ENCODE peak calls at places on chromosomes 5 and 9, in nine cellular contexts. K is CD4-positive, alpha-beta memory T cell; S is stomach; P is left ventricle myocardium inferior; G is adrenal gland; E is breast epithelium; U is AG09309; D is pancreas; R is GM23338. I is an unnamed sample.

GRCh38 chr9:106920701-106921283 is 57.8 kb downstream of the ZNF462 start:
- DNase-seq in K (no peak), S (peak), P (no peak), G (no peak), E (no peak), U (no peak), D (no peak), R (no peak), I (peak)

GRCh38 chr5:61599370-61600140 is 267.5 kb downstream of the ZSWIM6 start:
- DNase-seq in K (no peak), S (no peak), P (no peak), G (no peak), E (no peak), U (no peak), D (peak), R (no peak), I (peak)

GRCh38 chr9:76900884-76901440 is 5.0 kb downstream of the PRUNE2 start:
- DNase-seq in K (no peak), S (no peak), P (no peak), G (no peak), E (no peak), U (no peak), D (no peak), R (no peak), I (no peak)

GRCh38 chr5:172958268-172959046 is 767 bp upstream of the RPL26L1 start:
- DNase-seq in K (peak), S (peak), P (peak), G (peak), E (no peak), U (no peak), D (peak), R (peak), I (peak)

GRCh38 chr5:132225165-132226032 is 2.3 kb downstream of the P4HA2 start:
- DNase-seq in K (peak), S (peak), P (peak), G (peak), E (peak), U (peak), D (peak), R (no peak), I (peak)

GRCh38 chr5:75009559-75010230 is 42.7 kb downstream of the GCNT4 start:
- DNase-seq in K (no peak), S (no peak), P (no peak), G (no peak), E (no peak), U (no peak), D (no peak), R (no peak), I (no peak)

GRCh38 chr5:85441138-85441537 is 1056.5 kb upstream of the EDIL3 start:
- DNase-seq in K (no peak), S (no peak), P (no peak), G (no peak), E (no peak), U (no peak), D (no peak), R (no peak), I (no peak)

GRCh38 chr5:133985540-133986180 is 17.2 kb upstream of the C5orf15 start:
- DNase-seq in K (no peak), S (no peak), P (no peak), G (no peak), E (no peak), U (no peak), D (no peak), R (no peak), I (no peak)

GRCh38 chr5:54669285-54669684 is 151.7 kb downstream of the SNX18 start:
- DNase-seq in K (no peak), S (no peak), P (no peak), G (no peak), E (no peak), U (no peak), D (no peak), R (no peak), I (no peak)

GRCh38 chr9:38066907-38067610 is 2.0 kb downstream of the SHB start:
- DNase-seq in K (no peak), S (peak), P (peak), G (peak), E (peak), U (no peak), D (peak), R (peak), I (peak)

GRCh38 chr5:149694007-149694406 is 36.1 kb upstream of the PPARGC1B start:
- DNase-seq in K (no peak), S (no peak), P (peak), G (peak), E (no peak), U (no peak), D (no peak), R (no peak), I (peak)

GRCh38 chr5:45696206-45696836 is at the start of gene HCN1:
- DNase-seq in K (no peak), S (peak), P (peak), G (peak), E (peak), U (peak), D (peak), R (peak), I (peak)

GRCh38 chr5:4553968-4554367 is 586.2 kb upstream of the ADAMTS16 start:
- DNase-seq in K (no peak), S (no peak), P (no peak), G (no peak), E (no peak), U (no peak), D (no peak), R (peak), I (no peak)

GRCh38 chr5:14901462-14902051 is 30.0 kb upstream of the ANKH start:
- DNase-seq in K (no peak), S (no peak), P (peak), G (peak), E (no peak), U (peak), D (no peak), R (no peak), I (no peak)

GRCh38 chr5:172795401-172795977 is 24.5 kb upstream of the DUSP1 start:
- DNase-seq in K (no peak), S (peak), P (peak), G (peak), E (peak), U (peak), D (peak), R (peak), I (peak)

GRCh38 chr9:105647595-105648349 is 14.5 kb upstream of the TAL2 start:
- DNase-seq in K (no peak), S (no peak), P (no peak), G (no peak), E (no peak), U (no peak), D (no peak), R (peak), I (peak)

GRCh38 chr9:112914524-112914923 is 23.8 kb upstream of the SLC46A2 start:
- DNase-seq in K (no peak), S (no peak), P (no peak), G (no peak), E (no peak), U (no peak), D (no peak), R (no peak), I (no peak)

GRCh38 chr5:59586811-59587340 is 306.6 kb downstream of the PDE4D start:
- DNase-seq in K (no peak), S (no peak), P (no peak), G (no peak), E (no peak), U (no peak), D (no peak), R (no peak), I (no peak)

GRCh38 chr5:34791761-34792244 is 47.2 kb upstream of the TTC23L start:
- DNase-seq in K (no peak), S (no peak), P (no peak), G (peak), E (no peak), U (no peak), D (no peak), R (no peak), I (no peak)

GRCh38 chr5:3715048-3715447 is 119.4 kb downstream of the IRX1 start:
- DNase-seq in K (no peak), S (no peak), P (peak), G (no peak), E (no peak), U (no peak), D (no peak), R (peak), I (no peak)

GRCh38 chr9:98192503-98193335 is at the start of gene CORO2A:
- DNase-seq in K (peak), S (peak), P (peak), G (peak), E (no peak), U (no peak), D (peak), R (peak), I (peak)

GRCh38 chr9:25025686-25026085 is 480.0 kb upstream of the IZUMO3 start:
- DNase-seq in K (no peak), S (no peak), P (no peak), G (no peak), E (no peak), U (no peak), D (no peak), R (no peak), I (no peak)

GRCh38 chr9:93173365-93174150 is 10.4 kb upstream of the WNK2 start:
- DNase-seq in K (no peak), S (no peak), P (no peak), G (no peak), E (no peak), U (no peak), D (no peak), R (no peak), I (no peak)

GRCh38 chr5:38121420-38121819 is 136.9 kb upstream of the EGFLAM start:
- DNase-seq in K (no peak), S (no peak), P (no peak), G (no peak), E (no peak), U (no peak), D (no peak), R (no peak), I (no peak)

GRCh38 chr5:54673523-54674225 is 156.1 kb downstream of the SNX18 start:
- DNase-seq in K (peak), S (peak), P (peak), G (peak), E (no peak), U (no peak), D (no peak), R (no peak), I (no peak)

GRCh38 chr5:124372457-124372856 is 374.0 kb downstream of the ZNF608 start:
- DNase-seq in K (no peak), S (no peak), P (no peak), G (no peak), E (no peak), U (no peak), D (no peak), R (no peak), I (no peak)

GRCh38 chr5:154899107-154899816 is 38.7 kb downstream of the GEMIN5 start:
- DNase-seq in K (no peak), S (no peak), P (no peak), G (no peak), E (no peak), U (no peak), D (no peak), R (no peak), I (no peak)

GRCh38 chr5:78662323-78662722 is 13.8 kb upstream of the LHFPL2 start:
- DNase-seq in K (no peak), S (no peak), P (no peak), G (no peak), E (no peak), U (no peak), D (no peak), R (no peak), I (no peak)

GRCh38 chr5:91345466-91345865 is 37.7 kb downstream of the ARRDC3 start:
- DNase-seq in K (no peak), S (no peak), P (no peak), G (no peak), E (no peak), U (no peak), D (no peak), R (no peak), I (no peak)

GRCh38 chr9:80157561-80157983 is 585.8 kb downstream of the TLE4 start:
- DNase-seq in K (no peak), S (no peak), P (no peak), G (no peak), E (no peak), U (peak), D (no peak), R (no peak), I (no peak)

GRCh38 chr5:73160239-73160671 is 12.7 kb upstream of the TMEM174 start:
- DNase-seq in K (peak), S (no peak), P (no peak), G (no peak), E (no peak), U (no peak), D (no peak), R (no peak), I (no peak)

GRCh38 chr9:84317563-84317962 is 23.0 kb downstream of the SLC28A3 start:
- DNase-seq in K (no peak), S (no peak), P (no peak), G (no peak), E (no peak), U (no peak), D (no peak), R (peak), I (no peak)

GRCh38 chr9:84310903-84311302 is 29.7 kb downstream of the SLC28A3 start:
- DNase-seq in K (no peak), S (no peak), P (no peak), G (no peak), E (no peak), U (no peak), D (no peak), R (no peak), I (no peak)

GRCh38 chr9:84314306-84314705 is 26.3 kb downstream of the SLC28A3 start:
- DNase-seq in K (no peak), S (no peak), P (no peak), G (no peak), E (no peak), U (no peak), D (no peak), R (no peak), I (no peak)

GRCh38 chr9:84315278-84315877 is 25.2 kb downstream of the SLC28A3 start:
- DNase-seq in K (peak), S (peak), P (peak), G (peak), E (no peak), U (no peak), D (peak), R (peak), I (peak)
- H3K4me3 ChIP-seq in K (no peak), S (no peak), P (peak), G (no peak), E (no peak), U (no peak), D (no peak), R (no peak), I (no peak)

GRCh38 chr5:140713562-140714094 is 13.4 kb downstream of the ZMAT2 start:
- DNase-seq in K (no peak), S (no peak), P (no peak), G (no peak), E (no peak), U (no peak), D (no peak), R (no peak), I (no peak)

GRCh38 chr5:140718266-140718592 is 18.0 kb downstream of the ZMAT2 start:
- DNase-seq in K (no peak), S (no peak), P (no peak), G (no peak), E (no peak), U (no peak), D (no peak), R (no peak), I (no peak)
- H3K4me3 ChIP-seq in K (no peak), S (peak), P (no peak), G (peak), E (no peak), U (peak), D (peak), R (no peak), I (peak)

GRCh38 chr5:156922207-156922792 is 40.7 kb downstream of the TIMD4 start:
- DNase-seq in K (no peak), S (no peak), P (no peak), G (no peak), E (no peak), U (no peak), D (no peak), R (no peak), I (no peak)
- H3K4me3 ChIP-seq in K (no peak), S (no peak), P (no peak), G (no peak), E (no peak), U (no peak), D (no peak), R (no peak), I (no peak)

DNA sequence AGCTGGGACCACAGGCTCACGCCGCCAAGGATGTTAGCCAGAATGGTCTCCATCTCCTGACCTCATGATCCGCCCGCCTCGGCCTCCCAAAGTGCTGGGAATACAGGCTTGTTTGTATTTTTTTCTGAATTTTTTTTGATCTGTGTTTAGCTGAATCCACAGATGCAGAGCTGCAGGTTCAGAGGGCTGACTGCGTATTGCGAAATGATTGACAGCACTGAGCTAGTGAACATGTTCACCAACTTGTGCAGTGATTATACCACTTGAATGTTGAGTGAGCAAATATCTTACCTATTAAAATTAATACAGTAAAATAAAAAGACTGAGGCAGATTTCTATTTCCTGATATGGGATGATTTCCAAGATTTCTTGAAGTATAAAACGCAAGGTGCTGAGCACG is 123.1 kb upstream of the PHYKPL start:
- DNase-seq in K (no peak), S (no peak), P (no peak), G (no peak), E (no peak), U (no peak), D (no peak), R (no peak), I (peak)
- H3K4me3 ChIP-seq in K (no peak), S (no peak), P (no peak), G (no peak), E (no peak), U (no peak), D (no peak), R (no peak), I (no peak)

DNA sequence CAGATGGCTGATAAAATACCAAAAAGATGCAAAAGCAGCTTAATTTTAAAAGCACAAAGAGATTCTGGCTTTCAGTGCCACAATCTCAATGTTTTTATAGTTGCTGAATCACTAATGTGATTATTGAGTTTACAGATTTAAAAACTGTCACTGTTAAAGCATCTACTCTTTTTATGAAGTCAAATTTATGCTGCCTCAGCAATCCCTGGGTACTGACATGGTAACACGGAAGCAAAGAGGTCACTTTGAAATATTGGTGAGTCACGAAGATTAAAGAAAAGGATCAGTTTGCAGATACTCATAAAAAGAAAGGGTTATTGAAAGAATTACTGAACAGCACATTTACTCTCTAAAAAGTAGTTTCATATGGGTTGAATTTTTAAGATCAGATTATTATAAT is 39.7 kb upstream of the HMGCS1 start:
- DNase-seq in K (no peak), S (no peak), P (no peak), G (no peak), E (no peak), U (no peak), D (no peak), R (no peak), I (no peak)
- H3K4me3 ChIP-seq in K (no peak), S (no peak), P (no peak), G (no peak), E (no peak), U (no peak), D (no peak), R (no peak), I (no peak)

GRCh38 chr5:1212881-1213280 is 11.5 kb downstream of the SLC6A19 start:
- DNase-seq in K (no peak), S (no peak), P (no peak), G (no peak), E (no peak), U (no peak), D (no peak), R (no peak), I (no peak)

GRCh38 chr5:1214936-1215220 is 10.3 kb upstream of the SLC6A18 start:
- DNase-seq in K (no peak), S (no peak), P (no peak), G (no peak), E (no peak), U (no peak), D (no peak), R (no peak), I (no peak)

GRCh38 chr5:1214163-1214935 is 10.8 kb upstream of the SLC6A18 start:
- DNase-seq in K (no peak), S (no peak), P (no peak), G (no peak), E (no peak), U (no peak), D (no peak), R (no peak), I (no peak)

GRCh38 chr5:1212271-1212670 is 10.9 kb downstream of the SLC6A19 start:
- DNase-seq in K (no peak), S (no peak), P (no peak), G (no peak), E (no peak), U (no peak), D (no peak), R (no peak), I (no peak)

DNA sequence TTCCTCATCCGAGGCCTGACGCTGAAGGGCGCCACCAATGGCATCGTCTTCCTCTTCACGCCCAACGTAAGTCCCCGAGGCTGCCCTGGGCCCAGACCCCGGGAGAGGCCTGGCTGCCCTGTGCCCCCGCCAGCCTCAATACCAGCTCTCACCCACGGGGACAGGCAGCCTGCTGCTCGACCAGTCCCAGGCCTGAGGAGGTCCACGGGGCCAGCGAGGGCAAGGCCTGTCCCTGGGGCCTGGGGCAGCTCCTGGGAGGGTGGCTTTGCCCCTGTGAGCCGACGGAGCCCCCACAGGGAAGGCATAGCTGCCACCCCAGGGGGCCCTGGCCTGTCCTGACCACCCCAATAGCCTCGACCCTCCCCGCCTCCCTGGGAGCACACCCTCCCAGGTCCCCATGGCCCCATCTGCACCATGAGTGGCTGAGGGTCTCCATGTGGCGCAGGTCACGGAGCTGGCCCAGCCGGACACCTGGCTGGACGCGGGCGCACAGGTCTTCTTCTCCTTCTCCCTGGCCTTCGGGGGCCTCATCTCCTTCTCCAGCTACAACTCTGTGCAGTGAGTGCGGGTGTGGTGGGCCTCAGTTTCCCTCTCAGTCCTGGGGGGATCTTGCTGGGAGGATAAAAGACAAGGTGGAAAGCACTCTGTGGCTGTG is 11.5 kb upstream of the SLC6A18 start:
- DNase-seq in K (no peak), S (no peak), P (no peak), G (no peak), E (no peak), U (no peak), D (no peak), R (no peak), I (no peak)
- H3K4me3 ChIP-seq in K (no peak), S (no peak), P (no peak), G (no peak), E (no peak), U (no peak), D (no peak), R (no peak), I (no peak)

DNA sequence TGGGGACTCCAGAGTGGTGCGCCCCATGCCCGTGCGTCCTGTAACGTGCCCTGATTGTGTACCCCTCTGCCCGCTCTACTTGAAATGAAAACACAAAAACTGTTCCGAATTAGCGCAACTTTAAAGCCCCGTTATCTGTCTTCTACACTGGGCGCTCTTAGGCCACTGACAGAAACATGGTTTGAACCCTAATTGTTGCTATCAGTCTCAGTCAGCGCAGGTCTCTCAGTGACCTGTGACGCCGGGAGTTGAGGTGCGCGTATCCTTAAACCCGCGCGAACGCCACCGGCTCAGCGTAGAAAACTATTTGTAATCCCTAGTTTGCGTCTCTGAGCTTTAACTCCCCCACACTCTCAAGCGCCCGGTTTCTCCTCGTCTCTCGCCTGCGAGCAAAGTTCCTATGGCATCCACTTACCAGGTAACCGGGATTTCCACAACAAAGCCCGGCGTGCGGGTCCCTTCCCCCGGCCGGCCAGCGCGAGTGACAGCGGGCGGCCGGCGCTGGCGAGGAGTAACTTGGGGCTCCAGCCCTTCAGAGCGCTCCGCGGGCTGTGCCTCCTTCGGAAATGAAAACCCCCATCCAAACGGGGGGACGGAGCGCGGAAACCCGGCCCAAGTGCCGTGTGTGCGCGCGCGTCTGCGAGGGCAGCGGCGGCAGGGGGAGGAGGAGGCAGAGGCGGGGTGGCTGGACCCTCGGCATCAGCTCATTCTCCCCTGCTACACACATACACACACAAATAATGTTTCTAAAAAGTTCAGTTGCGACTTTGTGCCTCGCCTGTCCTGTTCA is 667 bp downstream of the GLIS3 start:
- DNase-seq in K (peak), S (peak), P (peak), G (peak), E (no peak), U (no peak), D (peak), R (peak), I (peak)
- H3K4me3 ChIP-seq in K (peak), S (peak), P (peak), G (peak), E (peak), U (peak), D (peak), R (peak), I (peak)

I was measured in epithelial cell of esophagus.